ENCODE peak calls at places on chromosomes 11 and 22, in ten cellular contexts. Z is H4; F is Calu3; M is glutamatergic neuron; L is tibial nerve; W is neural progenitor cell; J is Right ventricle myocardium superior; K is endothelial cell; I is fibroblast of mammary gland; S is effector memory CD4-positive, alpha-beta T cell. X is an unnamed sample.

GRCh38 chr11:44598831-44599230 is 33.4 kb downstream of the CD82 start:
- DNase-seq in Z (no peak), F (no peak), M (no peak), L (no peak), W (no peak), J (no peak), K (no peak), I (no peak), S (no peak), X (no peak)

GRCh38 chr22:19060356-19061009 is 61.7 kb downstream of the DGCR2 start:
- DNase-seq in Z (peak), F (no peak), M (no peak), L (no peak), W (no peak), J (no peak), K (no peak), I (peak), S (no peak), X (no peak)

GRCh38 chr11:42407379-42407778 is 904.4 kb upstream of the API5 start:
- DNase-seq in Z (peak), F (no peak), M (peak), L (no peak), W (peak), J (no peak), K (peak), I (no peak), S (no peak), X (no peak)

GRCh38 chr22:39658367-39658766 is 87.8 kb downstream of the CACNA1I start:
- DNase-seq in Z (no peak), F (no peak), M (no peak), L (no peak), W (no peak), J (no peak), K (no peak), I (no peak), S (peak), X (no peak)

GRCh38 chr11:44979536-44980399 is 29.1 kb upstream of the TP53I11 start:
- DNase-seq in Z (peak), F (peak), M (no peak), L (no peak), W (peak), J (no peak), K (peak), I (no peak), S (no peak), X (no peak)

GRCh38 chr11:124798991-124799383 is 1.2 kb downstream of the MSANTD2 start:
- DNase-seq in Z (peak), F (peak), M (no peak), L (no peak), W (no peak), J (no peak), K (peak), I (peak), S (no peak), X (peak)

GRCh38 chr11:10324474-10324873 is 19.6 kb downstream of the ADM start:
- DNase-seq in Z (no peak), F (no peak), M (no peak), L (no peak), W (no peak), J (no peak), K (no peak), I (no peak), S (no peak), X (no peak)

GRCh38 chr11:62055970-62056369 is 67.8 kb upstream of the INCENP start:
- DNase-seq in Z (no peak), F (no peak), M (no peak), L (no peak), W (no peak), J (no peak), K (no peak), I (no peak), S (no peak), X (no peak)

GRCh38 chr11:83697518-83697917 is 411.4 kb upstream of the CCDC90B start:
- DNase-seq in Z (no peak), F (no peak), M (no peak), L (no peak), W (no peak), J (no peak), K (no peak), I (no peak), S (no peak), X (no peak)

GRCh38 chr11:88016392-88017020 is 158.7 kb downstream of the RAB38 start:
- DNase-seq in Z (peak), F (peak), M (peak), L (peak), W (peak), J (peak), K (peak), I (peak), S (peak), X (peak)

GRCh38 chr22:17764036-17764435 is 10.2 kb downstream of the BID start:
- DNase-seq in Z (no peak), F (no peak), M (no peak), L (no peak), W (no peak), J (no peak), K (no peak), I (no peak), S (no peak), X (no peak)

GRCh38 chr11:65266210-65266609 is 4.4 kb downstream of the POLA2 start:
- DNase-seq in Z (no peak), F (no peak), M (no peak), L (no peak), W (no peak), J (no peak), K (no peak), I (no peak), S (no peak), X (peak)

GRCh38 chr11:128232588-128232987 is 354.8 kb downstream of the ETS1 start:
- DNase-seq in Z (no peak), F (no peak), M (no peak), L (no peak), W (no peak), J (no peak), K (no peak), I (no peak), S (no peak), X (no peak)

GRCh38 chr11:92340839-92341238 is 116.2 kb downstream of the FAT3 start:
- DNase-seq in Z (no peak), F (peak), M (peak), L (no peak), W (peak), J (no peak), K (peak), I (peak), S (no peak), X (no peak)

GRCh38 chr11:21612326-21612725 is 580.6 kb upstream of the ANO5 start:
- DNase-seq in Z (no peak), F (no peak), M (no peak), L (no peak), W (no peak), J (no peak), K (no peak), I (no peak), S (no peak), X (no peak)

GRCh38 chr11:131858495-131858894 is 488.1 kb downstream of the NTM start:
- DNase-seq in Z (no peak), F (no peak), M (no peak), L (no peak), W (peak), J (no peak), K (no peak), I (no peak), S (no peak), X (no peak)

GRCh38 chr11:86068138-86068861 is 584 bp downstream of the PICALM start:
- DNase-seq in Z (no peak), F (peak), M (peak), L (peak), W (peak), J (peak), K (peak), I (peak), S (peak), X (peak)

GRCh38 chr22:39297490-39298193 is 21.8 kb downstream of the RPL3 start:
- DNase-seq in Z (peak), F (no peak), M (no peak), L (no peak), W (no peak), J (no peak), K (no peak), I (no peak), S (no peak), X (no peak)

GRCh38 chr11:120842195-120842594 is 181.7 kb upstream of the TBCEL start:
- DNase-seq in Z (no peak), F (no peak), M (no peak), L (no peak), W (no peak), J (no peak), K (no peak), I (peak), S (no peak), X (no peak)

X was measured in RKO.